ENCODE peak calls at places on chromosomes 4 and X, in seven cellular contexts. S is NB4, O is IMR-90, N is transverse colon, L is ovary, Z is testis, K is esophagus squamous epithelium. H is an unnamed sample.
A peak's percentile ranks its signal among the peaks of the same experiment; 100 is the strongest.

GRCh38 chr4:140790765-140791164 is 34.6 kb upstream of the TBC1D9 start:
- DNase-seq in O (peak; percentile 5), S (peak; percentile 65), Z (peak; percentile 23), N (peak; percentile 61), K (no peak), L (no peak), H (no peak)

GRCh38 chrX:26328610-26329319 is 112.8 kb downstream of the MAGEB5 start:
- DNase-seq in N (no peak), K (no peak), O (no peak), Z (no peak), L (no peak), S (no peak), H (no peak)

GRCh38 chrX:17738002-17738713 is 865 bp downstream of the SCML1 start:
- DNase-seq in Z (peak; percentile 57), S (peak; percentile 1), N (peak; percentile 50), L (peak; percentile 49), O (peak; percentile 24), K (no peak), H (peak; percentile 40)

GRCh38 chr4:24033626-24034025 is 143.8 kb upstream of the PPARGC1A start:
- DNase-seq in K (no peak), L (no peak), O (peak; percentile 41), Z (no peak), S (no peak), N (no peak), H (no peak)

GRCh38 chr4:134708026-134708425 is 506.4 kb upstream of the PABPC4L start:
- DNase-seq in K (no peak), Z (no peak), S (no peak), O (no peak), L (no peak), N (no peak), H (no peak)

GRCh38 chr4:83108101-83108861 is 6.2 kb downstream of the PLAC8 start:
- DNase-seq in S (no peak), O (no peak), K (no peak), L (no peak), N (peak; percentile 11), Z (no peak), H (no peak)

GRCh38 chr4:183073838-183074145 is 25.3 kb upstream of the WWC2 start:
- DNase-seq in O (no peak), N (no peak), Z (no peak), K (no peak), S (no peak), L (no peak), H (no peak)

GRCh38 chrX:108224727-108225455 is 133.3 kb downstream of the ATG4A start:
- DNase-seq in K (no peak), Z (peak; percentile 20), O (peak; percentile 31), S (peak; percentile 31), L (no peak), N (no peak), H (peak; percentile 13)

GRCh38 chr4:130028552-130028951 is 932.6 kb downstream of the C4orf33 start:
- DNase-seq in N (no peak), K (no peak), S (peak; percentile 78), Z (no peak), L (no peak), O (no peak), H (no peak)

GRCh38 chr4:122901621-122902020 is 20.8 kb downstream of the NUDT6 start:
- DNase-seq in K (no peak), Z (no peak), S (no peak), L (no peak), O (peak; percentile 58), N (no peak), H (no peak)

GRCh38 chrX:63128509-63128908 is 222.6 kb downstream of the SPIN4 start:
- DNase-seq in N (no peak), O (peak; percentile 9), S (peak; percentile 44), Z (peak; percentile 14), L (no peak), K (no peak), H (no peak)

GRCh38 chrX:107448625-107449468 is 605 bp upstream of the FRMPD3 start:
- DNase-seq in N (no peak), K (no peak), L (no peak), Z (no peak), O (no peak), S (no peak), H (peak; percentile 51)

GRCh38 chr4:68404153-68404552 is 43.1 kb upstream of the TMPRSS11E start:
- DNase-seq in N (no peak), Z (no peak), L (no peak), S (no peak), K (no peak), O (no peak), H (no peak)

GRCh38 chr4:15891312-15891711 is 47.2 kb downstream of the FGFBP1 start:
- DNase-seq in O (no peak), K (no peak), L (no peak), S (no peak), Z (no peak), N (no peak), H (no peak)

GRCh38 chr4:61783050-61783449 is 582.9 kb downstream of the ADGRL3 start:
- DNase-seq in L (no peak), S (no peak), O (no peak), N (no peak), Z (no peak), K (no peak), H (no peak)

GRCh38 chr4:83267121-83267834 is 17.3 kb downstream of the COQ2 start:
- DNase-seq in S (peak; percentile 54), K (no peak), O (peak; percentile 74), Z (no peak), L (no peak), N (no peak), H (peak; percentile 28)

GRCh38 chrX:14039344-14039743 is 9.7 kb upstream of the GEMIN8 start:
- DNase-seq in L (no peak), K (no peak), N (peak; percentile 61), O (peak; percentile 37), Z (peak; percentile 53), S (peak; percentile 66), H (peak; percentile 45)

GRCh38 chr4:8506006-8506372 is 65.4 kb downstream of the TRMT44 start:
- DNase-seq in L (no peak), S (no peak), O (no peak), K (no peak), Z (no peak), N (no peak), H (peak; percentile 78)

GRCh38 chr4:1279253-1279652 is 10.4 kb upstream of the MAEA start:
- DNase-seq in N (no peak), Z (no peak), O (no peak), L (no peak), S (no peak), K (no peak), H (no peak)

GRCh38 chrX:134670241-134670811 is 12.1 kb upstream of the PLAC1 start:
- DNase-seq in N (no peak), L (no peak), K (no peak), O (peak; percentile 83), S (no peak), Z (no peak), H (no peak)

GRCh38 chr4:39295784-39296183 is 70.4 kb downstream of the RFC1 start:
- DNase-seq in Z (no peak), N (no peak), S (no peak), O (no peak), K (no peak), L (no peak), H (no peak)

GRCh38 chrX:55758033-55758432 is 40.5 kb downstream of the RRAGB start:
- DNase-seq in K (no peak), O (peak; percentile 31), N (no peak), S (no peak), L (no peak), Z (no peak), H (no peak)

GRCh38 chr4:93168053-93168452 is 660.5 kb upstream of the ATOH1 start:
- DNase-seq in O (no peak), L (no peak), N (no peak), K (no peak), S (no peak), Z (no peak), H (no peak)

GRCh38 chr4:140333523-140333922 is 39.9 kb upstream of the SCOC start:
- DNase-seq in S (no peak), O (no peak), N (no peak), K (no peak), Z (no peak), L (no peak), H (no peak)

GRCh38 chr4:81754169-81754568 is 282.5 kb upstream of the RASGEF1B start:
- DNase-seq in L (no peak), N (no peak), S (no peak), K (no peak), Z (no peak), O (no peak), H (no peak)

DNA sequence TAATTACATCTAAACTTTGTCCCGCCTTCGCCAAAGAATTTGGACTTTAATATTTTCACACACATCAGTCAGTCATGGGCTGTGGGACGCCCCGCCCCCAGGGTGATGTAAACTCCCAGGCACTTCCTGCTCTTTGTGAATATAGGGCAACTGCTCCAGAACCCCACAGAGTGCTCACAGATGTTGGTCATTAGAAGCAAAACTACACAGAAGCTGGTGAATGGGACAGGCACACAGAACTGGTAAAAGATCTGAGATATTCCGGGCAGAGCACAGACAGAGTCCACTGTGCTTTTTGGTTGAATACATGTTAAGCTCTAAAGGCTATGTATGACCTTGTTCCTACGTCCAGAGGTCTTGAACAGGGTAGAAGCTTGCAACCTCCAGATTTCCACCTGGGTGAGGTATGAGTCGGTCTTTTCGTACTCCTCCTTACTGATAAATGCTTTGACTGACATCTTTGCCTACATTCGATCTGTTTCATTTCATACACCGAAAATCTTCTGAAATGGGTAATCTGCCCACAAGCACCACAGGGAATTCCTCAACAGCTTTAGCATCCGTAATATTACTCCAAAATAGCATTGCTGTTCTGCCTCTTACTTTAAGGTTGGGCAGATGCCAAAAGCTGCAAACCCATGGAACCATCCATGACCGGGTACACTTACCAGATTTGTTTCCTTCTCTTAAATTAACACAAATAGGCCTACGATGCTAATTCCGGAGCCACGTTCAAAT is 144.6 kb downstream of the AMELX start:
- DNase-seq in L (no peak), S (no peak), Z (no peak), K (no peak), N (peak; percentile 22), O (peak; percentile 55), H (peak; percentile 12)
- TF ChIP-seq POLR2A in L (no peak), S (no peak), Z (no peak), K (no peak), N (no peak), O (no peak), H (no peak)

GRCh38 chr4:21692211-21692610 is 256.4 kb downstream of the KCNIP4 start:
- DNase-seq in K (no peak), Z (no peak), S (no peak), O (no peak), L (no peak), N (no peak), H (no peak)

GRCh38 chr4:21699437-21699836 is 249.1 kb downstream of the KCNIP4 start:
- DNase-seq in S (no peak), N (peak; percentile 8), L (no peak), K (no peak), Z (no peak), O (no peak), H (no peak)

GRCh38 chr4:21697583-21697982 is 251.0 kb downstream of the KCNIP4 start:
- DNase-seq in N (no peak), Z (peak; percentile 28), S (no peak), K (no peak), L (no peak), O (no peak), H (peak; percentile 50)
- H3K4me3 ChIP-seq in N (no peak overlapping the region), Z (no peak overlapping the region), S (no peak overlapping the region), K (no peak overlapping the region), L (no peak overlapping the region), O (no peak overlapping the region), H (no peak overlapping the region)

GRCh38 chr4:184474261-184475095 is at the start of gene IRF2:
- DNase-seq in K (peak; percentile 83), S (peak; percentile 99), Z (peak; percentile 96), L (peak; percentile 97), O (peak; percentile 97), N (peak; percentile 98), H (peak; percentile 98)
- TF ChIP-seq POLR2A in K (no peak), S (peak; percentile 70), Z (peak; percentile 35), L (peak; percentile 97), O (peak; percentile 84), N (peak; percentile 98), H (no peak)

GRCh38 chr4:147874109-147874508 is 142.2 kb downstream of the ARHGAP10 start:
- DNase-seq in S (no peak), N (no peak), K (no peak), Z (no peak), L (no peak), O (no peak), H (no peak)
- H3K4me3 ChIP-seq in S (no peak overlapping the region), N (no peak overlapping the region), K (no peak overlapping the region), Z (no peak overlapping the region), L (no peak overlapping the region), O (no peak overlapping the region), H (no peak overlapping the region)

H was measured in thyroid gland.